ENCODE peak calls at places on chromosomes 6 and 20, in nine cellular contexts. G is osteocyte, I is omental fat pad, T is Caco-2, C is Calu3, R is H9, O is fibroblast of pulmonary artery, N is nephron progenitor cell, Y is RWPE1. H is an unnamed sample.

GRCh38 chr6:36289281-36290018 is 19.6 kb downstream of the PNPLA1 start:
- DNase-seq in G (no peak), C (peak), Y (peak), R (peak), T (peak), N (no peak), O (no peak), I (no peak), H (peak)

GRCh38 chr6:68211242-68211795 is 423.8 kb upstream of the ADGRB3 start:
- DNase-seq in C (no peak), I (no peak), O (peak), N (no peak), G (no peak), R (no peak), Y (no peak), T (no peak), H (peak)

GRCh38 chr6:2228392-2228791 is 17.0 kb downstream of the GMDS start:
- DNase-seq in G (no peak), T (no peak), R (no peak), C (no peak), Y (no peak), I (no peak), N (no peak), O (no peak), H (no peak)

GRCh38 chr6:137775192-137775591 is 91.9 kb upstream of the TNFAIP3 start:
- DNase-seq in I (no peak), R (no peak), T (no peak), C (no peak), O (no peak), Y (no peak), G (no peak), N (no peak), H (no peak)

GRCh38 chr6:170037541-170038250 is 253.2 kb downstream of the DLL1 start:
- DNase-seq in O (no peak), I (no peak), Y (no peak), C (no peak), N (no peak), T (no peak), G (no peak), R (no peak), H (peak)

GRCh38 chr6:31358302-31358701 is 1.3 kb upstream of the HLA-B start:
- DNase-seq in T (no peak), Y (no peak), I (no peak), C (no peak), N (no peak), G (no peak), R (no peak), O (no peak), H (no peak)

GRCh38 chr6:56199956-56200355 is 47.4 kb downstream of the COL21A1 start:
- DNase-seq in I (no peak), C (no peak), Y (no peak), R (no peak), O (peak), T (no peak), G (no peak), N (no peak), H (peak)

GRCh38 chr6:2890981-2891767 is 11.9 kb downstream of the SERPINB9 start:
- DNase-seq in R (no peak), T (peak), C (no peak), Y (no peak), I (no peak), G (no peak), O (no peak), N (no peak), H (no peak)

GRCh38 chr6:7512320-7512719 is 29.2 kb upstream of the DSP start:
- DNase-seq in I (no peak), C (no peak), G (no peak), O (no peak), N (no peak), Y (no peak), R (no peak), T (no peak), H (no peak)

GRCh38 chr6:27650620-27651370 is 177.9 kb upstream of the ZNF184 start:
- DNase-seq in Y (no peak), C (peak), R (peak), O (peak), N (peak), I (no peak), T (peak), G (peak), H (peak)

GRCh38 chr6:56087421-56087820 is 160.0 kb downstream of the COL21A1 start:
- DNase-seq in C (no peak), N (no peak), O (peak), G (no peak), R (no peak), Y (no peak), T (no peak), I (no peak), H (peak)

GRCh38 chr20:63577317-63577894 is 3.4 kb upstream of the HELZ2 start:
- DNase-seq in O (no peak), R (no peak), G (no peak), N (no peak), C (no peak), Y (no peak), T (no peak), I (no peak), H (no peak)

GRCh38 chr6:37354526-37355384 is 972 bp downstream of the RNF8 start:
- DNase-seq in Y (peak), I (peak), C (peak), N (peak), O (no peak), G (peak), R (peak), T (peak), H (peak)

GRCh38 chr20:3874194-3874824 is 14.9 kb upstream of the PANK2 start:
- DNase-seq in T (no peak), O (no peak), G (no peak), R (no peak), C (no peak), I (no peak), Y (no peak), N (no peak), H (no peak)

GRCh38 chr20:59017493-59018231 is 1.6 kb upstream of the TUBB1 start:
- DNase-seq in N (no peak), G (peak), T (no peak), O (no peak), R (no peak), I (no peak), C (no peak), Y (no peak), H (no peak)

GRCh38 chr6:27422651-27423332 is 34.2 kb downstream of the ZNF391 start:
- DNase-seq in N (no peak), G (no peak), C (no peak), Y (no peak), O (peak), I (no peak), R (peak), T (no peak), H (no peak)

GRCh38 chr6:151286192-151286591 is 46.4 kb downstream of the AKAP12 start:
- DNase-seq in N (no peak), R (no peak), T (no peak), Y (no peak), G (no peak), C (no peak), I (no peak), O (no peak), H (no peak)

GRCh38 chr6:30061766-30062458 is 847 bp downstream of the POLR1H start:
- DNase-seq in G (no peak), C (peak), Y (no peak), N (peak), R (no peak), O (peak), I (no peak), T (no peak), H (no peak)

GRCh38 chr20:63855363-63856110 is 5.8 kb upstream of the ABHD16B start:
- DNase-seq in N (no peak), G (no peak), T (no peak), I (no peak), C (no peak), R (no peak), Y (no peak), O (no peak), H (no peak)

GRCh38 chr6:26020983-26021349 is 58.4 kb downstream of the TRIM38 start:
- DNase-seq in Y (peak), I (peak), O (peak), T (peak), C (peak), R (no peak), N (peak), G (peak), H (peak)

GRCh38 chr6:34519971-34520644 is 36.0 kb downstream of the SPDEF start:
- DNase-seq in Y (no peak), I (no peak), R (no peak), O (no peak), N (no peak), C (no peak), G (no peak), T (no peak), H (no peak)

GRCh38 chr6:147774856-147775255 is 266.4 kb downstream of the SAMD5 start:
- DNase-seq in C (no peak), R (peak), Y (no peak), T (no peak), N (no peak), O (no peak), G (no peak), I (no peak), H (no peak)

GRCh38 chr20:41094656-41095055 is 42.7 kb upstream of the PLCG1 start:
- DNase-seq in O (peak), I (no peak), Y (no peak), G (no peak), N (no peak), C (no peak), T (no peak), R (no peak), H (peak)

GRCh38 chr6:80733645-80734044 is 627.2 kb downstream of the BCKDHB start:
- DNase-seq in N (no peak), C (no peak), I (no peak), O (no peak), G (no peak), T (no peak), R (no peak), Y (no peak), H (no peak)

GRCh38 chr6:164947174-164947573 is 362.2 kb downstream of the C6orf118 start:
- DNase-seq in T (no peak), G (no peak), Y (no peak), I (no peak), C (no peak), R (no peak), O (no peak), N (no peak), H (no peak)

GRCh38 chr6:107817784-107818183 is 6.3 kb downstream of the SCML4 start:
- DNase-seq in G (peak), T (no peak), N (no peak), Y (no peak), I (no peak), C (no peak), R (no peak), O (no peak), H (no peak)

GRCh38 chr6:125294036-125294435 is 7.7 kb downstream of the HDDC2 start:
- DNase-seq in T (no peak), R (no peak), C (no peak), O (no peak), I (no peak), G (no peak), Y (no peak), N (no peak), H (no peak)

GRCh38 chr6:81204741-81205140 is 547.7 kb downstream of the TENT5A start:
- DNase-seq in Y (no peak), I (no peak), T (no peak), N (no peak), G (no peak), O (peak), C (no peak), R (no peak), H (peak)

GRCh38 chr6:158361961-158362634 is 49.8 kb downstream of the TULP4 start:
- DNase-seq in C (no peak), T (no peak), N (no peak), R (no peak), Y (no peak), I (no peak), G (no peak), O (no peak), H (peak)

GRCh38 chr20:38082894-38083293 is 49.3 kb downstream of the RPRD1B start:
- DNase-seq in C (no peak), T (no peak), Y (no peak), G (no peak), R (no peak), I (no peak), N (no peak), O (no peak), H (no peak)
- TF ChIP-seq CTCF in C (no peak), T (no peak), Y (no peak), G (no peak), R (no peak), I (no peak), N (no peak), O (no peak), H (no peak)

DNA sequence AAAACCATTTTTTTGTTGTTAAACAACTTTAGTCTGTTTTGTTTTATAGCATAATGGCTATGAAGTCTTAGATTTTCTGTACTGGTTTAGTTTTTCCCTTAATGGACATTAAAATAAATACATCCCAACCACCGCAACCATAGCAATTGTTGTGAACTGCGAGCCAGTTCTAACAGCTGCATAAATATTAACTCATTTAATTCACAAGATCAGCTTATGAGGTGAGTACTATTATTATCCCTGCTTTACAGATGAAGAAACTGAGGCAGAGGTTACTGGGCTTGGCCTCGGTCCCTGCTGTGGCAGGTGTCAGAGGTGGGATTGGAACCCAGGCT is 23.1 kb downstream of the MOCS3 start:
- DNase-seq in I (no peak), N (no peak), O (no peak), C (no peak), G (no peak), R (no peak), Y (no peak), T (no peak), H (no peak)
- TF ChIP-seq CTCF in I (no peak), N (no peak), O (no peak), C (no peak), G (no peak), R (peak), Y (peak), T (no peak), H (no peak)

GRCh38 chr6:135013211-135013610 is 41.4 kb downstream of the HBS1L start:
- DNase-seq in O (no peak), G (no peak), Y (no peak), R (no peak), C (no peak), T (no peak), I (no peak), N (no peak), H (no peak)

GRCh38 chr6:135012349-135012748 is 42.3 kb downstream of the HBS1L start:
- DNase-seq in G (no peak), O (no peak), T (no peak), N (no peak), C (no peak), I (no peak), Y (no peak), R (no peak), H (no peak)

GRCh38 chr6:135008941-135009290 is 45.7 kb downstream of the HBS1L start:
- DNase-seq in C (no peak), O (no peak), I (no peak), G (no peak), T (no peak), R (no peak), Y (no peak), N (no peak), H (no peak)

GRCh38 chr6:135014353-135014832 is 40.2 kb downstream of the HBS1L start:
- DNase-seq in Y (no peak), I (no peak), T (no peak), G (no peak), R (no peak), O (no peak), C (no peak), N (no peak), H (no peak)

GRCh38 chr6:135012764-135013163 is 41.9 kb downstream of the HBS1L start:
- DNase-seq in G (no peak), Y (no peak), T (no peak), C (no peak), I (no peak), R (no peak), N (no peak), O (peak), H (peak)
- TF ChIP-seq CTCF in G (no peak), Y (no peak), T (no peak), C (no peak), I (no peak), R (no peak), N (no peak), O (no peak), H (no peak)

GRCh38 chr20:46423342-46423741 is 16.9 kb upstream of the ELMO2 start:
- DNase-seq in C (no peak), T (no peak), I (no peak), O (no peak), Y (no peak), R (no peak), G (peak), N (no peak), H (no peak)

GRCh38 chr20:46430921-46431712 is 24.7 kb upstream of the ELMO2 start:
- DNase-seq in Y (no peak), G (peak), I (no peak), N (no peak), O (no peak), C (no peak), T (no peak), R (no peak), H (no peak)

GRCh38 chr20:46433051-46433450 is 26.6 kb upstream of the ELMO2 start:
- DNase-seq in G (no peak), N (no peak), T (no peak), R (no peak), O (no peak), I (no peak), Y (no peak), C (no peak), H (no peak)

GRCh38 chr20:46423882-46424482 is 17.6 kb upstream of the ELMO2 start:
- DNase-seq in T (no peak), Y (peak), R (no peak), C (no peak), I (no peak), N (no peak), O (peak), G (peak), H (no peak)

GRCh38 chr20:46427384-46427783 is 21.0 kb upstream of the ELMO2 start:
- DNase-seq in Y (no peak), G (no peak), I (no peak), R (no peak), N (no peak), T (no peak), O (no peak), C (no peak), H (no peak)
- TF ChIP-seq CTCF in Y (no peak), G (no peak), I (no peak), R (no peak), N (no peak), T (no peak), O (no peak), C (no peak), H (no peak)

GRCh38 chr6:54981647-54982046 is 135.1 kb downstream of the FAM83B start:
- DNase-seq in T (no peak), R (no peak), N (no peak), Y (no peak), I (no peak), G (no peak), C (no peak), O (no peak), H (peak)
- TF ChIP-seq CTCF in T (no peak), R (no peak), N (no peak), Y (no peak), I (no peak), G (no peak), C (no peak), O (no peak), H (no peak)

GRCh38 chr6:51515052-51515402 is 572.4 kb downstream of the PKHD1 start:
- DNase-seq in Y (peak), N (no peak), T (no peak), O (no peak), G (no peak), R (no peak), I (no peak), C (no peak), H (no peak)
- TF ChIP-seq CTCF in Y (no peak), N (no peak), T (no peak), O (no peak), G (peak), R (peak), I (no peak), C (no peak), H (no peak)

H was measured in foreskin fibroblast.